ENCODE peak calls at places on chromosomes 3 and 15, in four cellular contexts. O is HEK293T, H is K562, X is HepG2. J is an unnamed sample.

GRCh38 chr15:63724760-63725159 is 109.0 kb downstream of the HERC1 start:
- DNase-seq in H (no peak), X (no peak), O (no peak), J (no peak)

GRCh38 chr3:47762233-47762632 is 19.5 kb downstream of the SMARCC1 start:
- DNase-seq in O (no peak), X (no peak), H (peak; percentile 69), J (no peak)

GRCh38 chr3:14143271-14143605 is 18.4 kb downstream of the TMEM43 start:
- DNase-seq in O (no peak), X (no peak), H (no peak), J (no peak)

GRCh38 chr3:142209655-142210054 is 15.7 kb downstream of the GK5 start:
- DNase-seq in O (no peak), H (no peak), X (no peak), J (no peak)

GRCh38 chr3:37904614-37905047 is 43.0 kb downstream of the CTDSPL start:
- DNase-seq in O (no peak), H (no peak), X (no peak), J (no peak)

GRCh38 chr3:51198476-51198875 is 186.6 kb upstream of the MANF start:
- DNase-seq in H (no peak), O (no peak), X (no peak), J (no peak)

GRCh38 chr15:46222861-46223260 is 588.0 kb downstream of the SQOR start:
- DNase-seq in H (no peak), X (no peak), O (no peak), J (no peak)

GRCh38 chr15:74795961-74796625 is 14.2 kb downstream of the CSK start:
- DNase-seq in H (no peak), O (no peak), X (no peak), J (no peak)

GRCh38 chr15:70308011-70308761 is 210.5 kb upstream of the TLE3 start:
- DNase-seq in X (no peak), H (no peak), O (no peak), J (no peak)

GRCh38 chr3:66582721-66583141 is 81.9 kb upstream of the LRIG1 start:
- DNase-seq in H (no peak), X (no peak), O (no peak), J (no peak)

GRCh38 chr15:85785887-85786777 is 8.6 kb downstream of the KLHL25 start:
- DNase-seq in X (peak; percentile 79), O (no peak), H (no peak), J (no peak)

GRCh38 chr15:81265256-81265943 is 58.5 kb downstream of the STARD5 start:
- DNase-seq in X (no peak), H (no peak), O (no peak), J (no peak)

GRCh38 chr3:172749201-172749965 is 1.1 kb upstream of the ECT2 start:
- DNase-seq in H (no peak), X (peak; percentile 88), O (no peak), J (no peak)

GRCh38 chr3:197748597-197749314 is 927 bp upstream of the FYTTD1 start:
- DNase-seq in H (no peak), O (no peak), X (no peak), J (no peak)

GRCh38 chr3:16512435-16513140 is 911 bp downstream of the RFTN1 start:
- DNase-seq in X (no peak), O (no peak), H (no peak), J (no peak)

GRCh38 chr15:48939686-48940085 is 24.0 kb downstream of the SHC4 start:
- DNase-seq in X (no peak), H (no peak), O (no peak), J (no peak)

GRCh38 chr3:17500618-17501017 is 241.8 kb downstream of the TBC1D5 start:
- DNase-seq in O (no peak), X (no peak), H (no peak), J (no peak)

GRCh38 chr15:41791970-41792637 is 17.8 kb downstream of the MAPKBP1 start:
- DNase-seq in O (no peak), X (no peak), H (no peak), J (no peak)

GRCh38 chr3:152405915-152406802 is 137.4 kb downstream of the MBNL1 start:
- DNase-seq in X (no peak), O (peak; percentile 47), H (no peak), J (no peak)

GRCh38 chr3:186254676-186255665 is 107.1 kb downstream of the DGKG start:
- DNase-seq in O (no peak), X (no peak), H (no peak), J (no peak)

GRCh38 chr3:58074126-58074715 is 66.0 kb downstream of the FLNB start:
- DNase-seq in O (no peak), X (no peak), H (no peak), J (no peak)

GRCh38 chr15:36644156-36644896 is 64.9 kb downstream of the CDIN1 start:
- DNase-seq in O (no peak), H (no peak), X (no peak), J (no peak)

GRCh38 chr3:59262076-59262498 is 212.3 kb upstream of the CFAP20DC start:
- DNase-seq in H (no peak), O (no peak), X (no peak), J (no peak)

GRCh38 chr3:23712656-23713559 is 92.8 kb upstream of the UBE2E1 start:
- DNase-seq in O (no peak), X (no peak), H (no peak), J (peak; percentile 74)

GRCh38 chr15:92959219-92959618 is 59.1 kb downstream of the CHD2 start:
- DNase-seq in H (no peak), O (no peak), X (no peak), J (no peak)

GRCh38 chr15:75751901-75752300 is 39.3 kb upstream of the CSPG4 start:
- DNase-seq in X (no peak), O (no peak), H (no peak), J (no peak)

GRCh38 chr3:46712191-46713047 is 5.2 kb downstream of the PRSS50 start:
- DNase-seq in H (no peak), X (no peak), O (no peak), J (peak; percentile 5)

GRCh38 chr3:14422016-14422963 is 19.9 kb downstream of the SLC6A6 start:
- DNase-seq in H (no peak), O (no peak), X (no peak), J (peak; percentile 67)

GRCh38 chr15:72599855-72600464 is 54.5 kb upstream of the GOLGA6B start:
- DNase-seq in X (peak; percentile 37), O (peak; percentile 62), H (peak; percentile 52), J (no peak)

GRCh38 chr15:84862214-84862975 is 22.1 kb upstream of the SLC28A1 start:
- DNase-seq in X (peak; percentile 23), H (no peak), O (no peak), J (no peak)

GRCh38 chr3:110493752-110494151 is 577.9 kb upstream of the NECTIN3 start:
- DNase-seq in X (no peak), O (no peak), H (no peak), J (no peak)

GRCh38 chr3:183198939-183199338 is 36.4 kb upstream of the LAMP3 start:
- DNase-seq in X (no peak), O (no peak), H (no peak), J (no peak)

GRCh38 chr3:183197734-183198133 is 35.2 kb upstream of the LAMP3 start:
- DNase-seq in H (no peak), O (no peak), X (no peak), J (no peak)

GRCh38 chr3:183203670-183204069 is 41.1 kb upstream of the LAMP3 start:
- DNase-seq in O (no peak), H (no peak), X (no peak), J (no peak)

GRCh38 chr3:183202004-183202722 is 39.6 kb upstream of the LAMP3 start:
- DNase-seq in O (no peak), H (no peak), X (no peak), J (no peak)
- TF ChIP-seq ELF4 in O (no peak), H (no peak), X (no peak), J (no peak)

GRCh38 chr3:156258301-156258700 is 137.9 kb downstream of the KCNAB1 start:
- DNase-seq in H (no peak), O (no peak), X (no peak), J (no peak)
- TF ChIP-seq ELF4 in H (no peak), O (no peak), X (no peak), J (no peak)

DNA sequence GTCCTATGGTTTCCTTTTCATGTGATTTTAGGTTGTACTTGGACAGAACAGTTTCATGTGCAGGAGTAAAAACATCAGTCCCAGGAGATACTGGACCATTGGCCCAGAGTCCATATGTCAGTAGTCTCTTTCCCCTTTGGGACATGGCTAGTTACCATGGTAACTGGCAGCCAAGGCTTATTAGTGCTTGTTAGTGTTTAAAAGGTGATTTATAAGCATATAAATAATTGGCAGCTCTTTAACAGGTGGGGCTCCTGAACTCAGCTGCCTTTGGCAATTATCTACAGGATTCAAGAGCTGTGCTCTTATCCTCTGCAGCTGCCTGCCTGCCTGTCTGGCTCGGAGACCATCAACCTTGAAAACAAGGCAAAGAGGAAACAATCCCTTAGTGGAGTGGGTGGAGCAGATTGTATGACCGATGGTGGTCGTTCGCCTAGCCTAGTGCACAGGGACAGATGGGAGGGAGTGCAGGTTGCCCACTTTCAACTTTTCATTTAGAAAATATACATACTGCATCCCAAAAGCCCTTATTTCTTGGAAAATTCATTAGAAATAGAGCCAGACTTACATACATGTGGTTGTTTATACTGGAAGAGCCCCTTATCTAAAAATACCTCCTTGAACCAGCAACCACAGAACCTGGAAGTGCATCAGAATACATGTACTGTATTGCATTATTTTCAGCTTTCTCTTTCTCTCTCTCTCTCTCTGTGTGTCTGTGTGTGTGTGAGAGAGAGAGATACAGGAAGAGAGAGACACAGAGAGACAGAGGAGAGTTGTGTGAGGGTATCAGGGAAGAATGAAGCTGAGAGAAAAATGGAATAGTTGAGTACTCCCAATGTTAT is 29.3 kb upstream of the LSAMP start:
- DNase-seq in X (no peak), H (no peak), O (no peak), J (no peak)
- TF ChIP-seq ELF4 in X (no peak), H (no peak), O (no peak), J (no peak)

GRCh38 chr3:133939496-133939835 is 43.8 kb upstream of the RAB6B start:
- DNase-seq in O (no peak), H (no peak), X (no peak), J (no peak)

GRCh38 chr3:133938770-133939495 is 43.3 kb upstream of the RAB6B start:
- DNase-seq in H (no peak), X (no peak), O (no peak), J (no peak)

GRCh38 chr3:133937061-133937686 is 41.5 kb upstream of the RAB6B start:
- DNase-seq in H (no peak), X (no peak), O (no peak), J (no peak)

GRCh38 chr3:133935843-133936825 is 40.5 kb upstream of the RAB6B start:
- DNase-seq in H (no peak), O (no peak), X (no peak), J (no peak)

DNA sequence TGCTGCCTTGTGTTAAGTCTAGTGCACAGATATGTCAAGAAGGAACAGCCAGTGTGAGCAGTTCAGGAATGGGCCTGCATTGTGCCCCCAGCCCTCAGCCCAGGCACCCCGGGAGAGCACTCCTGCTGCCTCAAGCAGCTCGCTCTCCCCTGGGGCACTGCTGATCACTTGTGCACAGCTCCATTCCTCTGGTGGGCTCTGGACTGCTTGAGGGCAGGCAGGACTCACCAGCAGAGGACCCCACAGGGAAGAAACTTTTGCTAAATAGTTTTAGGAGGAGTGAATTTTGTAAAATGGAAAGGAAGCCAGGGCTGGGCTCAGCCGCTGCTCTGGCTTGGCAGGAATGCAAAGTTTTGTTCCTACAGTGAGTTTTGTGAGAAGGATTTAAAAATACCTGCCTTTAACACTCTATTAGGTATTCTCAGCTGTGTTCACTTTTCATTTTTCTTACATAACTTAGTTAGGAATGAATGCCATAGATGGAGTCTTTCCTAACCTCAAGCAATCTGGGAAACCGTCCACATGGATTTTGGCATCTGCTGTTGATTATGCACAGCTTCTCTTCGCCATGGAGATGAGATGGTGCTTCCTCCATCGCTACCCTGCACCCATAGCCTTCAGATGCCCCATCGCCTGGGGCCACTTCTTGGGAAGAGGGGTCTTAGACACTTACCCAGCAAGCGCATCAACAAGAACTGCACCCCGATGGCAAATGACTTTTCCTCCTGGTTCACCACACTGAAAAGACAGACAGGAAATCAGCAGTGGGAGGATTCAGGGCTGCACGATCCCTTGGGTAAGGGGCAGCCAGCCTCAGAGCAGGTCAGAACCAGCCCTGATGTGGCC is 42.3 kb upstream of the RAB6B start:
- DNase-seq in H (no peak), O (no peak), X (no peak), J (no peak)
- TF ChIP-seq ELF4 in H (no peak), O (no peak), X (no peak), J (no peak)